ENCODE peak calls at places on chromosomes 6 and 20, in eight cellular contexts. I, A, C, N, T, O, P and H are unnamed samples.

GRCh38 chr6:10382728-10383127 is 32.1 kb downstream of the TFAP2A start:
- DNase-seq in N (no peak), T (peak), C (no peak), P (no peak), O (no peak), I (no peak), A (no peak), H (no peak)

GRCh38 chr6:52910091-52910490 is 593 bp upstream of the GSTA3 start:
- DNase-seq in I (no peak), T (no peak), P (no peak), O (no peak), N (no peak), C (no peak), A (no peak), H (no peak)

GRCh38 chr6:139834232-139834631 is 459.8 kb upstream of the CITED2 start:
- DNase-seq in A (no peak), T (no peak), C (no peak), P (no peak), I (no peak), O (no peak), N (no peak), H (no peak)

GRCh38 chr20:39829255-39829654 is 859.8 kb downstream of the MAFB start:
- DNase-seq in C (no peak), A (no peak), O (no peak), T (no peak), P (no peak), N (no peak), I (no peak), H (no peak)

GRCh38 chr6:32317532-32317931 is 54.2 kb downstream of the TSBP1 start:
- DNase-seq in O (no peak), N (no peak), P (no peak), T (no peak), A (no peak), C (no peak), I (no peak), H (no peak)

GRCh38 chr20:1888796-1889463 is 6.3 kb upstream of the SIRPA start:
- DNase-seq in C (no peak), O (peak), I (no peak), T (no peak), A (no peak), P (no peak), N (no peak), H (no peak)

GRCh38 chr6:138736640-138737039 is 36.9 kb upstream of the CCDC28A start:
- DNase-seq in A (no peak), C (no peak), I (no peak), N (no peak), P (no peak), T (no peak), O (no peak), H (no peak)

GRCh38 chr6:55853008-55854001 is 22.1 kb downstream of the BMP5 start:
- DNase-seq in T (no peak), I (no peak), C (no peak), O (no peak), A (no peak), N (no peak), P (no peak), H (no peak)

GRCh38 chr6:88725111-88725711 is 238.2 kb downstream of the RNGTT start:
- DNase-seq in N (no peak), P (peak), C (no peak), I (no peak), O (no peak), A (no peak), T (peak), H (no peak)

GRCh38 chr6:36769676-36770499 is 69.4 kb downstream of the CPNE5 start:
- DNase-seq in A (no peak), P (no peak), T (no peak), O (no peak), C (no peak), I (no peak), N (peak), H (no peak)

GRCh38 chr20:37527638-37528441 is at the start of gene BLCAP:
- DNase-seq in T (peak), C (peak), N (peak), I (peak), P (peak), O (peak), A (peak), H (peak)

GRCh38 chr20:45461225-45461624 is 8.3 kb upstream of the WFDC2 start:
- DNase-seq in T (no peak), O (no peak), C (no peak), N (no peak), A (no peak), I (no peak), P (no peak), H (peak)

GRCh38 chr20:3671986-3672863 is 9.0 kb upstream of the GFRA4 start:
- DNase-seq in I (no peak), P (no peak), C (no peak), N (no peak), T (peak), A (no peak), O (no peak), H (no peak)

GRCh38 chr6:88380083-88380482 is 213.9 kb upstream of the CNR1 start:
- DNase-seq in P (no peak), O (peak), N (no peak), C (no peak), I (peak), A (no peak), T (no peak), H (no peak)

GRCh38 chr20:11697055-11697454 is 220.6 kb upstream of the BTBD3 start:
- DNase-seq in I (no peak), O (no peak), A (no peak), T (no peak), P (no peak), C (no peak), N (no peak), H (no peak)

GRCh38 chr6:167661456-167662103 is 165.1 kb upstream of the AFDN start:
- DNase-seq in I (peak), N (no peak), A (no peak), C (no peak), O (no peak), P (no peak), T (no peak), H (no peak)

GRCh38 chr6:38527371-38527770 is 112.4 kb downstream of the BTBD9 start:
- DNase-seq in A (no peak), N (no peak), P (no peak), C (no peak), T (no peak), O (no peak), I (no peak), H (no peak)

GRCh38 chr6:88964509-88964908 is 1.1 kb upstream of the RNGTT start:
- DNase-seq in C (no peak), O (no peak), I (no peak), T (no peak), N (no peak), A (peak), P (no peak), H (no peak)

GRCh38 chr6:168908887-168909286 is 344.8 kb downstream of the THBS2 start:
- DNase-seq in C (no peak), A (no peak), N (no peak), O (no peak), I (no peak), P (no peak), T (no peak), H (no peak)
- TF ChIP-seq CTCF in C (no peak), A (no peak), N (no peak), O (no peak), I (no peak), P (no peak), T (no peak), H (no peak)

DNA sequence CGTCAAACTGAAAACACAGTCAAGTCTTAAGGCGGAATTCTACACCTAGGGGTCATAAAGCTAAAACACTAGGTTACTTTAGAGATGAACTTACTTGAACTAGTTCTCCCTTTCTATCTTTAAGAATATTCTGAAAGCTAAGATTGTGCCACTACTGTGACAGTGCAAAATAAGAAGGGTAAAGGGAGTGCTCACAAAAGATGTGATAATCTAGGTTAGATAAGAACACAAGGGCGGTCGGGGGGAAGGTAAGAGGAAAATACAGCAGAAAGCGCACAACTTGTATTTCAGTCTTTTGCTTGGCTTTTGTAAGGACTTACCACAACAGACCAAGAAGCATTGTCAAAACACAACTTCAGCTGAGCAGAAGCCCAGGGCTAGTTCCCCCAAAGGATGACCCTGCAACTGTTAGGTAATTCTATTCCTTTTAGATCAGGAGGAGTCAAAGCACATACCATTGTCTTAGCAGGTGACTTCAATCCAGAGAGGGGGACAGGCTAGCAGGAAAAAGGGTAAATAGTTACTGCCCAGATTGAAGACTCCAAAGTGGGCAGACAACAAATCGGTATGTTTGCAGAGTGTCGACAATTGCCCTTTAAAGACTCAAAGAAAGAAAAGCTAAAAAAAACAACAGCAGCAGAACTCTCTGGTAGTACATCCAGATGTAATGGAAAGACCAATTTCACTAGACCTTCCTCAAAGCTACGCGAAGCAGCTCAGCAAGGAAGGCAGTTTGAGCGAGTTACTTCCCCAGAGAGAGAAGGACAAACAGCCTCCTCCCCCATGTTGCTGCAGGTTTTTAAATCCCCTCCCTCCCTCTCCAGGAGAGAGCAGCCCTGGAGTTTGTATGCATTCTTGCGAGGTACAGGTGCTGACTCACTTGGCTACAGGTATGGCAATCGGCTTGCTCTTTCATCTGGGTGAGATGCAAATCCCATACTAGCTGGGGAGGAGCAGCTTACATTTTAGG is 59.0 kb downstream of the RIPOR2 start:
- DNase-seq in A (no peak), C (no peak), I (no peak), N (no peak), T (no peak), O (no peak), P (no peak), H (no peak)
- TF ChIP-seq POLR2A in A (no peak), C (no peak), I (no peak), N (no peak), T (no peak), O (no peak), P (no peak), H (no peak)

GRCh38 chr6:103080497-103080896 is 1687.0 kb downstream of the GRIK2 start:
- DNase-seq in I (no peak), C (no peak), O (no peak), T (no peak), A (no peak), P (no peak), N (no peak), H (no peak)

GRCh38 chr6:103081126-103081525 is 1687.6 kb downstream of the GRIK2 start:
- DNase-seq in O (no peak), C (no peak), T (no peak), I (no peak), A (no peak), P (no peak), N (no peak), H (no peak)

GRCh38 chr6:103079867-103080266 is 1686.4 kb downstream of the GRIK2 start:
- DNase-seq in O (no peak), P (peak), I (no peak), A (no peak), N (no peak), T (no peak), C (no peak), H (no peak)

GRCh38 chr6:103085801-103086200 is 1692.3 kb downstream of the GRIK2 start:
- DNase-seq in A (no peak), N (no peak), P (no peak), C (no peak), O (no peak), I (no peak), T (no peak), H (no peak)
- TF ChIP-seq POLR2AphosphoS5 in A (no peak), N (no peak), P (no peak), C (no peak), O (no peak), I (no peak), T (no peak), H (no peak)

DNA sequence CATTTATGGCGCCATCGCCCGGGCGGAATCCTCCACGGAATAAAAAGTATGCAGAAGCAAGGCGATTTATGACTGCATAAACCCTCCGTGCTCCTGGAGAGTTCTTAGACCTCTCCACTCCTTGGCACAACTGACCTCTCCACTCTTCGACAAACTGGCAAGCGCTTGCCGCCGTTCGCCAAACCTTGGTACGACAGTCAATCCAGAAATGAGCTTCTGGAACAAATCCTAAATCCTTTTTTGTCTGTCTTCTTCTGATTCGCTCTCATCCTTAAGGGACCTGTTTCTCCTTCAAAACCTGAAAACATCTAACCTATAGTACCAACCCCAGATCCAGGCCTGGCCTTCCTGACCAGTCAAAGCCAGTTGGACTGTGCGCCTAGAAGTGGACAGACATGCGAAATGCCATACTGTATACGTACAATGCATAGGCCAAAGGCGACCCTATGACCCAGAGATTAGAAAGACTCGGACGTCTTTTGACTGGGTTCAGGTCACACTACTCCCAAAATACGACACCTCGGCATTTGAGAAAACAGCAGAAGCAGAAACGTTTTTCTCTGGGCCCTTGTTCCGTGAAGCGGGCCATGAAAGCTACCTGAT is 59.4 kb downstream of the TRIM27 start:
- DNase-seq in N (no peak), O (peak), C (no peak), P (no peak), T (no peak), A (peak), I (no peak), H (no peak)
- TF ChIP-seq CTCF in N (no peak), O (no peak), C (peak), P (peak), T (no peak), A (peak), I (no peak), H (no peak)

DNA sequence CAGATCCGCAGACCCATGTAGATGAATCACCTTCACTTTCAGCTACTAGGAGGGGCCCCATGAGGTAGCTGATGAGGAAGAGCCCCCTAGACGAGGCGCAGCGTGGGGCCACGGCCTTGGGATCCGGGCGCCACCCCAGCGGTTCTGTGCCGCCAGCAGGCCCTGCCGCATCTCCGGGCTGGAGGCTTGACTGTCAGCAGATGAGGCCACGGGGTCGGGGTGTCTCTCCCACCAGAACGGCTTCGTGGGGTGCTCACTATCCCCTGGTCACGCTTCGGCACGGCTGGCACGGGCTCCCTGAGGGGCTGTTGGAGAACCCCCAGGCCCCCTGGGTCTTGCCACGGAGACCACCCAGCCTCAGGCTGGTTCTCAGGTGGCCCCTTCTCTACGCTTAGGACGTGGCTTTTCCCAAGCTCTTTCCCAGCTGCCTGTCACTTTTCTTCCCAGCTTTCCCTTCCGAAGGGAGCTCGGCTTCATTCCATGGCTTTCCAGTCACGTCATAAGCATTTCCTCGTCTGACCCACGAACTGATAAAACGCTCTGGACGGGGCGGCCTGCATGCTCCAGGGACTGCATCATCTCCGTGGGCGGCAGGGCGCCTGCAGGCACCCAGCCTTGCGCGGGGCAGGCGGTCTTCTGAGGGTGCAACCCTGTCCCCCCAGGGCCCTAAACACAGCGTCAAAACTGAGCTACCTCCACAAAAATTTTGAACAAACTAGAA is 85.9 kb downstream of the THBS2 start:
- DNase-seq in T (no peak), N (peak), C (peak), O (no peak), I (no peak), P (no peak), A (no peak), H (peak)
- TF ChIP-seq POLR2A in T (no peak), N (no peak), C (no peak), O (no peak), I (no peak), P (no peak), A (no peak), H (no peak)